ENCODE peak calls at places on chromosomes 3 and 15, in ten cellular contexts. N is hypothalamus; H is GM12891; Q is left lung; B is stimulated activated CD8-positive, alpha-beta memory T cell treated with anti-CD3 and anti-CD28 coated beads, Interleukin-7, amount 100 ng/mL, for 4 hours; M is NCI-H2171 treated with DMSO at 0.1 percent for 48 hours; A is NCI-H1694; X is C1 segment of cervical spinal cord; G is GM20000; O is activated CD8-positive, alpha-beta memory T cell treated with anti-CD3 and anti-CD28 coated beads for 48 hours. T is an unnamed sample.

GRCh38 chr3:14110699-14111098 is 14.0 kb downstream of the CHCHD4 start:
- DNase-seq in N (no peak), H (no peak), Q (no peak), B (no peak), M (no peak), A (no peak), X (no peak), G (no peak), O (no peak), T (no peak)

GRCh38 chr3:14548321-14548729 is 8.2 kb upstream of the GRIP2 start:
- DNase-seq in N (peak), H (peak), Q (peak), B (peak), M (peak), A (peak), X (no peak), G (peak), O (no peak), T (peak)

GRCh38 chr3:156218353-156218744 is 98.0 kb downstream of the KCNAB1 start:
- DNase-seq in N (no peak), H (no peak), Q (no peak), B (no peak), M (peak), A (no peak), X (no peak), G (no peak), O (no peak), T (no peak)

GRCh38 chr3:42505849-42506410 is 3.5 kb downstream of the VIPR1 start:
- DNase-seq in N (no peak), H (no peak), Q (peak), B (no peak), M (no peak), A (no peak), X (no peak), G (no peak), O (no peak), T (no peak)

GRCh38 chr3:110814170-110815007 is 257.2 kb upstream of the NECTIN3 start:
- DNase-seq in N (no peak), H (no peak), Q (no peak), B (no peak), M (no peak), A (no peak), X (no peak), G (no peak), O (peak), T (no peak)

GRCh38 chr15:62582580-62582979 is 417.5 kb upstream of the C2CD4B start:
- DNase-seq in N (no peak), H (no peak), Q (no peak), B (no peak), M (no peak), A (no peak), X (no peak), G (no peak), O (no peak), T (no peak)

GRCh38 chr3:49122022-49122421 is 1.4 kb upstream of the USP19 start:
- DNase-seq in N (no peak), H (no peak), Q (no peak), B (no peak), M (no peak), A (no peak), X (no peak), G (no peak), O (no peak), T (no peak)

GRCh38 chr3:39097716-39098472 is 9.5 kb downstream of the GORASP1 start:
- DNase-seq in N (no peak), H (no peak), Q (no peak), B (no peak), M (no peak), A (no peak), X (no peak), G (no peak), O (no peak), T (no peak)

GRCh38 chr3:100516232-100516631 is 23.8 kb downstream of the TMEM45A start:
- DNase-seq in N (no peak), H (no peak), Q (no peak), B (no peak), M (no peak), A (no peak), X (no peak), G (no peak), O (no peak), T (no peak)

GRCh38 chr15:39939487-39940452 is 5.9 kb downstream of the EIF2AK4 start:
- DNase-seq in N (no peak), H (peak), Q (no peak), B (no peak), M (no peak), A (no peak), X (no peak), G (no peak), O (no peak), T (peak)

GRCh38 chr3:40885423-40885822 is 313.9 kb upstream of the CTNNB1 start:
- DNase-seq in N (no peak), H (no peak), Q (no peak), B (no peak), M (no peak), A (no peak), X (no peak), G (no peak), O (no peak), T (peak)

GRCh38 chr3:8709287-8709686 is 24.3 kb upstream of the CAV3 start:
- DNase-seq in N (no peak), H (no peak), Q (no peak), B (no peak), M (no peak), A (no peak), X (no peak), G (peak), O (no peak), T (no peak)

GRCh38 chr3:129161860-129162271 is 1.0 kb upstream of the ISY1 start:
- DNase-seq in N (no peak), H (no peak), Q (no peak), B (peak), M (peak), A (no peak), X (no peak), G (peak), O (no peak), T (no peak)

GRCh38 chr3:174295336-174295735 is 563.8 kb upstream of the NAALADL2 start:
- DNase-seq in N (no peak), H (no peak), Q (no peak), B (no peak), M (no peak), A (no peak), X (no peak), G (no peak), O (no peak), T (no peak)

GRCh38 chr3:45599984-45600650 is 5.6 kb downstream of the LIMD1 start:
- DNase-seq in N (no peak), H (no peak), Q (no peak), B (no peak), M (no peak), A (no peak), X (no peak), G (no peak), O (no peak), T (no peak)

GRCh38 chr15:34621675-34622074 is 38.2 kb upstream of the GOLGA8B start:
- DNase-seq in N (no peak), H (no peak), Q (no peak), B (no peak), M (peak), A (peak), X (no peak), G (no peak), O (no peak), T (no peak)

GRCh38 chr3:197748597-197749314 is 927 bp upstream of the FYTTD1 start:
- DNase-seq in N (no peak), H (no peak), Q (no peak), B (no peak), M (no peak), A (no peak), X (no peak), G (no peak), O (no peak), T (no peak)

GRCh38 chr3:175260145-175260794 is 401.1 kb downstream of the NAALADL2 start:
- DNase-seq in N (no peak), H (no peak), Q (no peak), B (no peak), M (no peak), A (no peak), X (no peak), G (no peak), O (no peak), T (no peak)

GRCh38 chr3:126903521-126903920 is 79.4 kb upstream of the PLXNA1 start:
- DNase-seq in N (no peak), H (no peak), Q (no peak), B (no peak), M (no peak), A (no peak), X (no peak), G (no peak), O (no peak), T (no peak)

GRCh38 chr15:36609793-36610192 is 30.4 kb downstream of the CDIN1 start:
- DNase-seq in N (no peak), H (no peak), Q (no peak), B (no peak), M (no peak), A (no peak), X (no peak), G (no peak), O (no peak), T (no peak)

GRCh38 chr3:100710355-100711198 is 1.3 kb downstream of the TFG start:
- DNase-seq in N (no peak), H (peak), Q (no peak), B (peak), M (peak), A (no peak), X (no peak), G (peak), O (peak), T (peak)

GRCh38 chr15:70328137-70329115 is 230.7 kb upstream of the TLE3 start:
- DNase-seq in N (no peak), H (no peak), Q (no peak), B (no peak), M (no peak), A (no peak), X (peak), G (peak), O (no peak), T (peak)

GRCh38 chr15:20357139-20358065 is 184.2 kb downstream of the GOLGA6L6 start:
- DNase-seq in N (no peak), H (no peak), Q (no peak), B (no peak), M (no peak), A (no peak), X (no peak), G (peak), O (no peak), T (peak)

GRCh38 chr3:178761024-178761423 is 224.8 kb downstream of the KCNMB2 start:
- DNase-seq in N (no peak), H (no peak), Q (no peak), B (no peak), M (no peak), A (no peak), X (no peak), G (no peak), O (no peak), T (no peak)

GRCh38 chr3:71045917-71046282 is 537.6 kb downstream of the FOXP1 start:
- DNase-seq in N (no peak), H (no peak), Q (no peak), B (no peak), M (no peak), A (no peak), X (no peak), G (no peak), O (no peak), T (no peak)

GRCh38 chr15:71743861-71744382 is 66.4 kb upstream of the NR2E3 start:
- DNase-seq in N (no peak), H (peak), Q (no peak), B (peak), M (peak), A (peak), X (no peak), G (peak), O (peak), T (peak)